ENCODE peak calls at places on chromosomes 13 and 19, in nine cellular contexts. D, F, I, N, E, U, Z, Y and S are unnamed samples.

GRCh38 chr13:111259058-111259457 is 61.4 kb upstream of the TEX29 start:
- DNase-seq in D (no peak), Z (peak; percentile 25), F (no peak), I (no peak), Y (no peak), N (no peak), E (no peak), U (no peak), S (no peak)

GRCh38 chr13:37118002-37118401 is 12.5 kb upstream of the CSNK1A1L start:
- DNase-seq in E (no peak), Y (no peak), Z (peak; percentile 54), F (no peak), U (no peak), I (no peak), N (no peak), D (peak; percentile 32), S (no peak)

GRCh38 chr19:33828266-33829075 is 31.8 kb downstream of the KCTD15 start:
- DNase-seq in Y (no peak), E (no peak), U (no peak), F (no peak), D (no peak), N (no peak), Z (no peak), I (no peak), S (peak; percentile 38)

GRCh38 chr13:24670927-24671326 is 9.3 kb upstream of the ATP12A start:
- DNase-seq in N (no peak), F (peak; percentile 69), Y (no peak), D (no peak), E (no peak), I (no peak), U (no peak), Z (peak; percentile 1), S (no peak)

GRCh38 chr19:1858412-1859081 is 4.8 kb downstream of the KLF16 start:
- DNase-seq in F (no peak), Z (no peak), E (no peak), N (no peak), D (no peak), U (no peak), I (no peak), Y (no peak), S (no peak)

GRCh38 chr19:58021541-58022282 is 12.1 kb upstream of the ZSCAN1 start:
- DNase-seq in N (peak; percentile 37), D (peak; percentile 79), I (peak; percentile 60), E (no peak), U (peak; percentile 74), Z (peak; percentile 57), Y (peak; percentile 12), F (peak; percentile 2), S (peak; percentile 68)

GRCh38 chr13:33318037-33318436 is 32.5 kb upstream of the STARD13 start:
- DNase-seq in N (no peak), D (no peak), E (no peak), U (no peak), Z (no peak), I (no peak), F (no peak), Y (no peak), S (no peak)

GRCh38 chr19:55283548-55284393 is at the start of gene BRSK1:
- DNase-seq in I (peak; percentile 54), E (no peak), Z (peak; percentile 92), F (peak; percentile 63), D (peak; percentile 57), U (peak; percentile 82), N (peak; percentile 51), Y (peak; percentile 26), S (no peak)

GRCh38 chr13:30829788-30830637 is 76.1 kb upstream of the MEDAG start:
- DNase-seq in F (no peak), Y (no peak), N (no peak), E (no peak), Z (peak; percentile 9), U (no peak), D (no peak), I (no peak), S (no peak)

GRCh38 chr19:51026554-51026831 is at the start of gene KLK11:
- DNase-seq in Z (peak; percentile 72), Y (no peak), U (no peak), N (no peak), D (no peak), I (no peak), E (no peak), F (no peak), S (no peak)

GRCh38 chr13:87042946-87043345 is 628.2 kb upstream of the SLITRK5 start:
- DNase-seq in Z (peak; percentile 6), F (no peak), Y (no peak), E (no peak), D (no peak), U (no peak), I (no peak), N (no peak), S (no peak)

GRCh38 chr13:24923305-24923640 is 159.3 kb downstream of the RNF17 start:
- DNase-seq in E (no peak), N (peak; percentile 36), F (peak; percentile 57), I (peak; percentile 4), D (peak; percentile 54), U (peak; percentile 13), Y (no peak), Z (peak; percentile 58), S (no peak)

GRCh38 chr19:37583340-37583739 is 11.3 kb downstream of the ZNF571 start:
- DNase-seq in U (no peak), I (no peak), E (no peak), Z (no peak), N (no peak), F (no peak), D (no peak), Y (no peak), S (no peak)

GRCh38 chr13:80469841-80470378 is 129.0 kb upstream of the SPRY2 start:
- DNase-seq in E (no peak), N (no peak), Y (no peak), U (no peak), I (no peak), F (peak; percentile 2), D (no peak), Z (no peak), S (no peak)

GRCh38 chr19:6273701-6274601 is 5.8 kb downstream of the MLLT1 start:
- DNase-seq in Y (no peak), U (peak; percentile 57), N (no peak), I (no peak), D (peak; percentile 46), E (no peak), Z (peak; percentile 40), F (no peak), S (peak; percentile 91)

GRCh38 chr13:109575821-109576220 is 210.6 kb downstream of the IRS2 start:
- DNase-seq in E (no peak), I (no peak), N (no peak), D (no peak), U (no peak), F (no peak), Z (no peak), Y (no peak), S (no peak)

GRCh38 chr13:57633950-57634828 is 2.6 kb downstream of the PCDH17 start:
- DNase-seq in D (peak; percentile 62), F (no peak), E (no peak), N (no peak), Z (no peak), U (no peak), I (no peak), Y (no peak), S (no peak)

GRCh38 chr13:43374621-43375020 is 351.2 kb downstream of the DNAJC15 start:
- DNase-seq in D (no peak), Y (no peak), N (no peak), F (no peak), I (no peak), U (no peak), Z (peak; percentile 15), E (no peak), S (no peak)

GRCh38 chr19:12834976-12835757 is 788 bp upstream of the RTBDN start:
- DNase-seq in F (peak; percentile 24), D (no peak), E (no peak), I (peak; percentile 47), Y (no peak), U (no peak), Z (peak; percentile 94), N (peak; percentile 23), S (no peak)